ENCODE peak calls at places on chromosomes 2 and 18, in four cellular contexts. N is heart left ventricle, T is IMR-90, M is ascending aorta. E is an unnamed sample.

GRCh38 chr2:108594982-108595464 is 60.8 kb downstream of the LIMS1 start:
- DNase-seq in N (no peak), T (peak; percentile 96), M (no peak), E (no peak)

GRCh38 chr2:95531254-95531771 is 46.8 kb upstream of the TRIM43B start:
- DNase-seq in N (no peak), T (no peak), M (no peak), E (no peak)

GRCh38 chr2:69345434-69345833 is 41.6 kb downstream of the GFPT1 start:
- DNase-seq in N (no peak), T (no peak), M (no peak), E (no peak)

GRCh38 chr2:20657522-20658235 is 6.8 kb upstream of the HS1BP3 start:
- DNase-seq in N (no peak), T (no peak), M (no peak), E (no peak)

GRCh38 chr2:23803965-23804542 is 122.9 kb downstream of the ATAD2B start:
- DNase-seq in N (peak; percentile 49), T (peak; percentile 53), M (no peak), E (peak; percentile 34)

GRCh38 chr2:20650880-20651730 is at the start of gene HS1BP3:
- DNase-seq in N (peak; percentile 89), T (peak; percentile 65), M (no peak), E (peak; percentile 100)

GRCh38 chr2:150686391-150686790 is 198.9 kb upstream of the RND3 start:
- DNase-seq in N (no peak), T (peak; percentile 47), M (no peak), E (no peak)

GRCh38 chr2:110858993-110859770 is 126.8 kb downstream of the ACOXL start:
- DNase-seq in N (no peak), T (no peak), M (no peak), E (no peak)

GRCh38 chr2:10375570-10376266 is 72.4 kb downstream of the ODC1 start:
- DNase-seq in N (no peak), T (no peak), M (no peak), E (no peak)

GRCh38 chr2:18926633-18927524 is 337.5 kb upstream of the NT5C1B start:
- DNase-seq in N (no peak), T (no peak), M (no peak), E (no peak)

GRCh38 chr2:237156131-237156856 is 70.6 kb downstream of the COPS8 start:
- DNase-seq in N (peak; percentile 57), T (peak; percentile 93), M (peak; percentile 38), E (peak; percentile 37)

GRCh38 chr2:181952413-181953226 is 33.0 kb upstream of the PPP1R1C start:
- DNase-seq in N (no peak), T (peak; percentile 16), M (no peak), E (no peak)

GRCh38 chr2:72378737-72379346 is 231.2 kb upstream of the CYP26B1 start:
- DNase-seq in N (no peak), T (no peak), M (no peak), E (no peak)

GRCh38 chr18:75238100-75238499 is 27.5 kb downstream of the TSHZ1 start:
- DNase-seq in N (no peak), T (no peak), M (no peak), E (no peak)

GRCh38 chr2:170743530-170744239 is 26.5 kb upstream of the ERICH2 start:
- DNase-seq in N (no peak), T (no peak), M (no peak), E (no peak)

GRCh38 chr2:225104971-225105370 is 62.7 kb upstream of the DOCK10 start:
- DNase-seq in N (no peak), T (no peak), M (no peak), E (no peak)

GRCh38 chr18:79954791-79955190 is 3.3 kb upstream of the SLC66A2 start:
- DNase-seq in N (peak; percentile 56), T (no peak), M (no peak), E (no peak)

GRCh38 chr18:74234326-74235171 is 57.2 kb downstream of the CYB5A start:
- DNase-seq in N (no peak), T (peak; percentile 69), M (no peak), E (no peak)

GRCh38 chr2:145807978-145808377 is 1288.1 kb upstream of the ZEB2 start:
- DNase-seq in N (no peak), T (peak; percentile 17), M (no peak), E (no peak)

GRCh38 chr2:145764631-145765030 is 1244.7 kb upstream of the ZEB2 start:
- DNase-seq in N (peak; percentile 69), T (no peak), M (no peak), E (no peak)

GRCh38 chr2:200702646-200703118 is 109.0 kb upstream of the BZW1 start:
- DNase-seq in N (no peak), T (no peak), M (no peak), E (no peak)

GRCh38 chr18:33034941-33035340 is 262.1 kb upstream of the KLHL14 start:
- DNase-seq in N (no peak), T (peak; percentile 0), M (no peak), E (no peak)

GRCh38 chr18:7576685-7577084 is 9.6 kb downstream of the PTPRM start:
- DNase-seq in N (no peak), T (peak; percentile 71), M (no peak), E (no peak)

GRCh38 chr2:11224887-11225286 is 69.6 kb downstream of the SLC66A3 start:
- DNase-seq in N (no peak), T (no peak), M (no peak), E (no peak)

GRCh38 chr2:142892715-142893114 is 15.3 kb downstream of the KYNU start:
- DNase-seq in N (no peak), T (no peak), M (no peak), E (no peak)

GRCh38 chr2:61151434-61151833 is 10.6 kb upstream of the C2orf74 start:
- DNase-seq in N (no peak), T (peak; percentile 32), M (no peak), E (no peak)

GRCh38 chr2:237299897-237300296 is 114.1 kb downstream of the COL6A3 start:
- DNase-seq in N (no peak), T (peak; percentile 99), M (no peak), E (no peak)

GRCh38 chr2:54459037-54459441 is 2.9 kb downstream of the SPTBN1 start:
- DNase-seq in N (no peak), T (peak; percentile 65), M (no peak), E (no peak)

GRCh38 chr2:144445196-144445595 is 74.7 kb downstream of the ZEB2 start:
- DNase-seq in N (no peak), T (no peak), M (no peak), E (no peak)

GRCh38 chr2:144443837-144444236 is 76.1 kb downstream of the ZEB2 start:
- DNase-seq in N (no peak), T (no peak), M (no peak), E (no peak)

GRCh38 chr2:144441711-144442141 is 78.2 kb downstream of the ZEB2 start:
- DNase-seq in N (no peak), T (no peak), M (no peak), E (no peak)

GRCh38 chr2:144446136-144446535 is 73.8 kb downstream of the ZEB2 start:
- DNase-seq in N (no peak), T (no peak), M (no peak), E (no peak)

DNA sequence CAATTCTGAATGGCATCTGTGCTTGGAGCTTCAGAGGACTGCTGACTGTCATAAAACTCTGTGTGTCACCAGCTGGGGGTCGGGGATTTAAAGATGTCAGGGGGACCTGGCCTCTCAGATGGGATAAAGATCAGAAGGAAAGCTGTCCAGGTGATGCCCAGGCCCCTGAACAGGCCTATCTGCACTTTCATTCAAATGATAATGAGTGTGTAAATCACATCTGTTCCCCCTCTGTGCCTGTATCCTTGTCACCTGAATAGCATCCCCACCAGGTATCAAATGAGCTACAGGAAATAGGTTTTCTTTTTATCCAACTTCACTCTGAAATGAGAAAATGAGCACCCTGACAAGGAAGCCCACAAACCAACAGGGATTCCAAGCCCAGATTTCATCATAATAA is 75.5 kb downstream of the ZEB2 start:
- DNase-seq in N (no peak), T (no peak), M (no peak), E (no peak)
- H3K27ac ChIP-seq in N (no peak overlapping the region), T (no peak overlapping the region), M (no peak overlapping the region), E (peak overlapping the region; percentile 47)

DNA sequence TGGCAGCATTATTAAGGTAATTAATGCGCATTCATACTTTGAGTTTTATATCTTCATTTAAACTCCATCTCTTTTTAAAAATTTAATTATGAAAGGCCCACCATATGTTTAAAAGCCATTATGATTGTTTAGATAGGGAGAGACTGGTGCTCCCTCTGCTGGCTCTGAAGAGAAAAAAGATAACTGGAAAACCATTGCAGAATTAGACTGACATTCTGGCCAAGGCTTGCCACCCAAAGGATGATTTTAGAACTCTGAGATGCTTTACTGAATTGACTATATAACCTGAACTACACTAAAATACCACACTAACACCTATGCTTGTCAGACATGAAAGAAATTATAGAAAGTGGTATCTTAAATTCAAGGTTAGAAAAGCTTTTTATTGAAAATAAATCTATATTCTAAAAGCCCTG is 127.6 kb upstream of the SPOPL start:
- DNase-seq in N (no peak), T (peak; percentile 52), M (no peak), E (peak; percentile 36)
- TF ChIP-seq CTCF in N (peak; percentile 37), T (peak; percentile 70), M (peak; percentile 66), E (peak; percentile 92)

DNA sequence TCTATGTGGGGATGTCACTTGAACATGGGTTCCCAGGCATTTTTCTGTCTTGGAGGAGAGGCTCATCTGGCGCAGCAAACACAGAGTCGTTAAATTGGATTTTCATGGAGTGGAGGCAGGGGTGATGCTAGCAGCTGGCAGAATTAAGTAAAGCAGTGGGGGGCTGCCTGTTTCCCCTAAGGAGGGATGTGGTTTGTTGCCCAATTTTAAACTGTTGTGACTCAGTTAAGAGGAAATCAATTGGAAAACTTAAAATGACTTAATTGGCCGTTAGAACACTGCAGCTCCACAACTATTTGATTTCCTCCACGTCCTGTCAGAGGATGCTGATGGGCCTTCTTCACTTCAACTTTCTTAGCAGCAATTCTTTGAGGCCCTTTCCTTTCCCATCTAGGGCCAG is 354.1 kb upstream of the ATP5MC3 start:
- DNase-seq in N (no peak), T (no peak), M (no peak), E (no peak)
- H3K27ac ChIP-seq in N (no peak overlapping the region), T (no peak overlapping the region), M (no peak overlapping the region), E (no peak overlapping the region)

GRCh38 chr2:216698895-216699294 is 3.5 kb upstream of the IGFBP5 start:
- DNase-seq in N (no peak), T (peak; percentile 84), M (no peak), E (peak; percentile 55)
- TF ChIP-seq CTCF in N (peak; percentile 48), T (peak; percentile 81), M (peak; percentile 75), E (peak; percentile 77)

E was measured in SK-N-SH.